ENCODE peak calls at places on chromosomes 16 and 17, in nine cellular contexts. W is pulmonary artery endothelial cell; H is NCI-H345; Y is nucleus accumbens; E is activated CD8-positive, alpha-beta T cell treated with anti-CD3 and anti-CD28 coated beads, Interleukin-2, amount 10 ng/mL, durations not matched to agents 7 days and 5 days; K is activated CD4-positive, alpha-beta memory T cell treated with anti-CD3 and anti-CD28 coated beads, Interleukin-2, amount 10 ng/mL, durations not matched to agents 7 days and 5 days; T is IMR-90; V is HTR-8/SVneo; J is EL. S is an unnamed sample.

GRCh38 chr17:21094298-21094704 is 32.5 kb upstream of the DHRS7B start:
- DNase-seq in H (no peak), E (no peak), Y (no peak), W (no peak), J (no peak), T (no peak), V (no peak), K (no peak), S (no peak)

GRCh38 chr17:15954222-15954621 is 9.3 kb downstream of the ADORA2B start:
- DNase-seq in W (peak; percentile 89), Y (no peak), T (peak; percentile 90), J (peak; percentile 99), V (peak; percentile 91), E (no peak), H (no peak), K (no peak), S (peak; percentile 54)

GRCh38 chr17:8867361-8867981 is at the start of gene PIK3R6:
- DNase-seq in K (peak; percentile 18), V (no peak), Y (no peak), W (no peak), E (peak; percentile 50), J (no peak), T (no peak), H (no peak), S (no peak)

GRCh38 chr16:83586036-83586810 is 221.6 kb upstream of the HSBP1 start:
- DNase-seq in K (no peak), E (no peak), Y (no peak), T (no peak), V (no peak), J (no peak), W (no peak), H (no peak), S (no peak)

GRCh38 chr16:24419709-24420108 is 119.7 kb upstream of the RBBP6 start:
- DNase-seq in K (no peak), J (no peak), T (no peak), E (no peak), Y (no peak), V (no peak), H (no peak), W (no peak), S (no peak)

GRCh38 chr17:81420769-81421462 is 25.7 kb downstream of the BAHCC1 start:
- DNase-seq in H (no peak), T (peak; percentile 49), Y (peak; percentile 29), V (no peak), E (no peak), W (no peak), K (no peak), J (no peak), S (no peak)

GRCh38 chr17:47225911-47226688 is 17.0 kb downstream of the MYL4 start:
- DNase-seq in J (no peak), V (no peak), T (peak; percentile 47), E (no peak), K (no peak), W (no peak), H (no peak), Y (no peak), S (no peak)

GRCh38 chr16:23869052-23869451 is 33.3 kb downstream of the PRKCB start:
- DNase-seq in E (peak; percentile 65), Y (no peak), W (no peak), T (no peak), V (no peak), J (no peak), H (no peak), K (peak; percentile 53), S (no peak)

GRCh38 chr16:50469744-50470301 is 78.4 kb upstream of the NKD1 start:
- DNase-seq in T (no peak), Y (no peak), J (no peak), E (no peak), H (no peak), W (no peak), V (no peak), K (no peak), S (no peak)

GRCh38 chr16:51155199-51155607 is 4.1 kb upstream of the SALL1 start:
- DNase-seq in K (no peak), E (no peak), H (no peak), T (no peak), J (no peak), W (no peak), Y (no peak), V (no peak), S (no peak)

GRCh38 chr16:6081320-6081976 is 983.9 kb upstream of the EEF2KMT start:
- DNase-seq in W (no peak), T (no peak), K (peak; percentile 21), E (peak; percentile 29), H (no peak), V (no peak), Y (no peak), J (no peak), S (no peak)

S was measured in AG09309.